ENCODE peak calls at places on chromosome 14, in eight cellular contexts. One of them, this sample, is unnamed.

GRCh38 chr14:65344011-65344410 is 68.5 kb upstream of the FUT8 start:
- DNase-seq in ovary: no peak
- DNase-seq in upper lobe of right lung: no peak
- DNase-seq in substantia nigra: no peak
- DNase-seq in esophagus squamous epithelium: no peak
- DNase-seq in tibial artery: no peak
- DNase-seq in HCT116: no peak
- DNase-seq in aorta: no peak
- DNase-seq in this sample: no peak

GRCh38 chr14:104892517-104893434 is 27.7 kb downstream of the CEP170B start:
- DNase-seq in substantia nigra: no peak
- DNase-seq in upper lobe of right lung: peak
- DNase-seq in aorta: peak
- DNase-seq in esophagus squamous epithelium: no peak
- DNase-seq in ovary: peak
- DNase-seq in HCT116: no peak
- DNase-seq in tibial artery: no peak
- DNase-seq in this sample: peak

GRCh38 chr14:19800282-19801117 is 3.1 kb upstream of the OR4N2 start:
- DNase-seq in upper lobe of right lung: peak
- DNase-seq in substantia nigra: peak
- DNase-seq in HCT116: no peak
- DNase-seq in aorta: no peak
- DNase-seq in esophagus squamous epithelium: no peak
- DNase-seq in ovary: no peak
- DNase-seq in tibial artery: no peak
- DNase-seq in this sample: no peak

GRCh38 chr14:23538785-23539184 is 12.8 kb downstream of the ZFHX2 start:
- DNase-seq in upper lobe of right lung: no peak
- DNase-seq in esophagus squamous epithelium: no peak
- DNase-seq in HCT116: no peak
- DNase-seq in tibial artery: no peak
- DNase-seq in substantia nigra: no peak
- DNase-seq in ovary: no peak
- DNase-seq in aorta: no peak
- DNase-seq in this sample: no peak

GRCh38 chr14:83255015-83255726 is 1721.5 kb upstream of the SEL1L start:
- DNase-seq in tibial artery: no peak
- DNase-seq in substantia nigra: no peak
- DNase-seq in HCT116: no peak
- DNase-seq in aorta: no peak
- DNase-seq in esophagus squamous epithelium: no peak
- DNase-seq in upper lobe of right lung: no peak
- DNase-seq in ovary: no peak
- DNase-seq in this sample: no peak

GRCh38 chr14:36522972-36523685 is 3.1 kb upstream of the NKX2-1 start:
- DNase-seq in HCT116: no peak
- DNase-seq in tibial artery: no peak
- DNase-seq in substantia nigra: no peak
- DNase-seq in esophagus squamous epithelium: no peak
- DNase-seq in upper lobe of right lung: no peak
- DNase-seq in aorta: no peak
- DNase-seq in ovary: no peak
- DNase-seq in this sample: no peak

GRCh38 chr14:33317675-33318074 is 379.0 kb downstream of the NPAS3 start:
- DNase-seq in ovary: no peak
- DNase-seq in substantia nigra: no peak
- DNase-seq in tibial artery: no peak
- DNase-seq in HCT116: no peak
- DNase-seq in upper lobe of right lung: no peak
- DNase-seq in esophagus squamous epithelium: no peak
- DNase-seq in aorta: no peak
- DNase-seq in this sample: no peak

GRCh38 chr14:70289138-70289537 is 70.3 kb downstream of the COX16 start:
- DNase-seq in upper lobe of right lung: no peak
- DNase-seq in substantia nigra: no peak
- DNase-seq in ovary: no peak
- DNase-seq in tibial artery: no peak
- DNase-seq in HCT116: no peak
- DNase-seq in esophagus squamous epithelium: no peak
- DNase-seq in aorta: no peak
- DNase-seq in this sample: no peak

GRCh38 chr14:97791906-97792305 is 994.7 kb downstream of the VRK1 start:
- DNase-seq in HCT116: no peak
- DNase-seq in upper lobe of right lung: no peak
- DNase-seq in aorta: no peak
- DNase-seq in esophagus squamous epithelium: no peak
- DNase-seq in ovary: no peak
- DNase-seq in tibial artery: no peak
- DNase-seq in substantia nigra: no peak
- DNase-seq in this sample: no peak

GRCh38 chr14:31270196-31270772 is 62.7 kb upstream of the HECTD1 start:
- DNase-seq in upper lobe of right lung: peak
- DNase-seq in tibial artery: no peak
- DNase-seq in substantia nigra: no peak
- DNase-seq in HCT116: no peak
- DNase-seq in esophagus squamous epithelium: no peak
- DNase-seq in ovary: no peak
- DNase-seq in aorta: peak
- DNase-seq in this sample: no peak

DNA sequence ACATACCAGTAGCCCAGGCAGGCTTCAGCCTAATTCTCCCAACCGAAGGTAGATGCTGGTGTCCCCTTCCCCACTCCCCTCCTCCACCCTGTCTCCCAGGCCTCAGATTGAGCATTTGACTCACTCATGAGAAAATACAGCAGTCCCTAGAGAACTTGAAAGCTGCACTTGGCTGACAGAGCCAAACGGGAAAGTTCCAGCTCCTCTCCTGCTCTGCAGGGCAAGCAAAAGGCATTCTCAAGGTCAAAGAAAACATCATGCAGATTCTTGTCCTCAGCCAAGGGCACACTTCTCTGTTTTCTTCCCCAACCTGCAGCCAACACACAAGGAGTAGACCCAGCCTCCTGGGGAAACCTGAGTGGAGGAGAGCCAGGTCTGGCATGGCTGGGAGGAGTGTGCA is 100.2 kb downstream of the IRF2BPL start:
- DNase-seq in aorta: no peak
- DNase-seq in esophagus squamous epithelium: no peak
- DNase-seq in HCT116: no peak
- DNase-seq in substantia nigra: no peak
- DNase-seq in upper lobe of right lung: no peak
- DNase-seq in tibial artery: no peak
- DNase-seq in ovary: peak
- DNase-seq in this sample: no peak
- H3K27ac ChIP-seq in aorta: no peak
- H3K27ac ChIP-seq in esophagus squamous epithelium: no peak
- H3K27ac ChIP-seq in HCT116: no peak
- H3K27ac ChIP-seq in substantia nigra: no peak
- H3K27ac ChIP-seq in upper lobe of right lung: no peak
- H3K27ac ChIP-seq in tibial artery: no peak
- H3K27ac ChIP-seq in ovary: peak
- H3K27ac ChIP-seq in this sample: no peak

DNA sequence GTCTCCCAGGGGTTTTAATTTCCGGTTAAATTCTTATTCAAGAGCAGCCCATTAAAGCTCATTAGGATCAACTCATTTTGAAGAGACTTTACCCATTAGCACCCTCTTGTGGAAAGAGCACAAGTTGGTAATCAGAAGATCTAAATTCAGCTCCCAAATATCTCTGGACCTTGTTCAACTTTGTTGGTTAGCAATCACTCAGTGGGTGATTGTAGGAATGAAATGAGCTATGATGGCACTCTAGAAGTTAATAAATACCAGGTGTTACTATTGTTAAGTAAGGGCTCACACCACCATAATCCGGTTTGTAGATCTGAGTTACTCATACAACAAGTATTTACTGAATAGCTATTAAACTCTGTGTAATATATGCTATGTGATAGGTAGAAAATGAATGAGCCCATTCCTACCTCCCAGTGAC is 42.9 kb downstream of the TRIP11 start:
- DNase-seq in HCT116: peak
- DNase-seq in substantia nigra: no peak
- DNase-seq in esophagus squamous epithelium: no peak
- DNase-seq in tibial artery: no peak
- DNase-seq in upper lobe of right lung: no peak
- DNase-seq in ovary: no peak
- DNase-seq in aorta: no peak
- DNase-seq in this sample: no peak
- H3K27ac ChIP-seq in HCT116: no peak
- H3K27ac ChIP-seq in substantia nigra: no peak
- H3K27ac ChIP-seq in esophagus squamous epithelium: no peak
- H3K27ac ChIP-seq in tibial artery: no peak
- H3K27ac ChIP-seq in upper lobe of right lung: peak
- H3K27ac ChIP-seq in ovary: no peak
- H3K27ac ChIP-seq in aorta: no peak
- H3K27ac ChIP-seq in this sample: no peak

GRCh38 chr14:101824339-101824727 is 62.8 kb downstream of the PPP2R5C start:
- DNase-seq in esophagus squamous epithelium: no peak
- DNase-seq in ovary: no peak
- DNase-seq in tibial artery: no peak
- DNase-seq in aorta: no peak
- DNase-seq in upper lobe of right lung: no peak
- DNase-seq in HCT116: no peak
- DNase-seq in substantia nigra: no peak
- DNase-seq in this sample: no peak

GRCh38 chr14:101821528-101821927 is 60.0 kb downstream of the PPP2R5C start:
- DNase-seq in HCT116: no peak
- DNase-seq in ovary: no peak
- DNase-seq in aorta: no peak
- DNase-seq in upper lobe of right lung: no peak
- DNase-seq in esophagus squamous epithelium: no peak
- DNase-seq in substantia nigra: no peak
- DNase-seq in tibial artery: no peak
- DNase-seq in this sample: no peak

GRCh38 chr14:101823081-101823480 is 61.6 kb downstream of the PPP2R5C start:
- DNase-seq in tibial artery: no peak
- DNase-seq in HCT116: no peak
- DNase-seq in substantia nigra: no peak
- DNase-seq in esophagus squamous epithelium: no peak
- DNase-seq in ovary: no peak
- DNase-seq in aorta: no peak
- DNase-seq in upper lobe of right lung: no peak
- DNase-seq in this sample: no peak

GRCh38 chr14:101825797-101826196 is 64.3 kb downstream of the PPP2R5C start:
- DNase-seq in ovary: no peak
- DNase-seq in aorta: no peak
- DNase-seq in upper lobe of right lung: no peak
- DNase-seq in tibial artery: no peak
- DNase-seq in HCT116: no peak
- DNase-seq in substantia nigra: no peak
- DNase-seq in esophagus squamous epithelium: no peak
- DNase-seq in this sample: no peak

DNA sequence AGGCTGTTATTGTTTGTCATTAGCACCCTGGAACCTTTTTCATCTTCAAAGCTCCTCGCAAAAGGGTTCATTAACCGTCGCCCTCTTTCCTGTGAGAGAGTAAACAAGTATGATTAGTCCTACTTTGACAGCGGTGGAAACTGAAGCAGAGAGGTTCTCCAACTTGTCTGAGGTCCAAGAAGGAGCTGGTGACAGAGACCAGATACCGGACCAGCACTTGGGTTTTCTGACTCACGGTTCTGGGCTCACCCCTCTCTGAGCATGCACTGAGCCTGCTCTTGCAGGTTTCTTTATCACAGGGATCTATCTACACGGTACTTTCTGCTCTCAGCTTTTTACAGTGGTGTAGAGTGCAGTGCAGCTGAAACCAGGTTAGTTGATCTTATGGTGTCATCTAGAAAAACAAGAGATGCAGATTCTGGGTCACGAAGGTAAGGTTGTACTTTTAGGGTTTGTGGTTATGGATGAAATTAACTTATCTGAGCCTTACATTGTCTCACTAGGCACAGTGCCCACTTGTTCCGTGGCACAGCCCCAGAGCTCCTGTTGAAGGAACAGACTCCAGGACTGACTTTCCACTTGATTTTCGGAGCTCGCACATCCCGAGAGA is 62.1 kb downstream of the PPP2R5C start:
- DNase-seq in upper lobe of right lung: no peak
- DNase-seq in ovary: no peak
- DNase-seq in HCT116: no peak
- DNase-seq in aorta: no peak
- DNase-seq in esophagus squamous epithelium: no peak
- DNase-seq in substantia nigra: no peak
- DNase-seq in tibial artery: peak
- DNase-seq in this sample: no peak
- H3K27ac ChIP-seq in upper lobe of right lung: peak
- H3K27ac ChIP-seq in ovary: peak
- H3K27ac ChIP-seq in HCT116: no peak
- H3K27ac ChIP-seq in aorta: no peak
- H3K27ac ChIP-seq in esophagus squamous epithelium: peak
- H3K27ac ChIP-seq in substantia nigra: no peak
- H3K27ac ChIP-seq in tibial artery: peak
- H3K27ac ChIP-seq in this sample: peak

GRCh38 chr14:60657609-60657983 is 8.3 kb upstream of the SIX1 start:
- DNase-seq in tibial artery: no peak
- DNase-seq in HCT116: no peak
- DNase-seq in upper lobe of right lung: no peak
- DNase-seq in ovary: peak
- DNase-seq in substantia nigra: no peak
- DNase-seq in esophagus squamous epithelium: no peak
- DNase-seq in aorta: no peak
- DNase-seq in this sample: no peak
- H3K27ac ChIP-seq in tibial artery: peak
- H3K27ac ChIP-seq in HCT116: no peak
- H3K27ac ChIP-seq in upper lobe of right lung: no peak
- H3K27ac ChIP-seq in ovary: no peak
- H3K27ac ChIP-seq in substantia nigra: no peak
- H3K27ac ChIP-seq in esophagus squamous epithelium: no peak
- H3K27ac ChIP-seq in aorta: no peak
- H3K27ac ChIP-seq in this sample: peak

DNA sequence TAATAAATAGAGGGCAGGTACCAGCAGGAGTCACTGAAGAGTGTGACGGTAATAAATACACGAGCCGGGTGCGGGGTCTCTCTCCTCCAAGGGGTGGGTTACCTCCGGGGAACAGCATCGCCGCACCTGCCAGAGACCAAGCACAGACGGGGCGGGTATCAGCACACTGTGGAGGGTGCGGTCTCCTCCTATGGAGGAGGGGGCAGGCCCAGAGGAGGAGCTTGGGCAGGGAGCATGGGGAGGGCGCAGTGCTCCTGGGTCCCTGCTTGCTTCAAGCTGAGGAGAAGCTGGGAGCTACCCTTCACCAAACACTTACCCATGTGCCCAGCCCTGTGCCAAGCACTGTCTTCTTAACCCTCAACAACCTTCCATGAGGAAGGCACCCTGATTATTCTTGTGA is 12.8 kb downstream of the PGF start:
- DNase-seq in aorta: no peak
- DNase-seq in HCT116: no peak
- DNase-seq in tibial artery: no peak
- DNase-seq in ovary: no peak
- DNase-seq in upper lobe of right lung: no peak
- DNase-seq in esophagus squamous epithelium: no peak
- DNase-seq in substantia nigra: no peak
- DNase-seq in this sample: no peak
- H3K27ac ChIP-seq in aorta: peak
- H3K27ac ChIP-seq in HCT116: no peak
- H3K27ac ChIP-seq in tibial artery: peak
- H3K27ac ChIP-seq in ovary: no peak
- H3K27ac ChIP-seq in upper lobe of right lung: peak
- H3K27ac ChIP-seq in esophagus squamous epithelium: peak
- H3K27ac ChIP-seq in substantia nigra: peak
- H3K27ac ChIP-seq in this sample: peak

This sample was measured in prostate gland.